ENCODE peak calls at places on chromosomes 2 and 18, in five cellular contexts. H is A549, V is coronary artery, Z is thoracic aorta, L is BE2C. D is an unnamed sample.
A peak's percentile ranks its signal among the peaks of the same experiment; 100 is the strongest.

GRCh38 chr18:58867281-58867961 is 2.7 kb downstream of the ZNF532 start:
- DNase-seq in V (no peak), Z (no peak), L (no peak), H (no peak), D (no peak)

GRCh38 chr2:240333985-240334384 is 101.5 kb upstream of the GPC1 start:
- DNase-seq in L (no peak), H (no peak), V (no peak), Z (no peak), D (no peak)

GRCh38 chr2:127651987-127652550 is 6.1 kb downstream of the GPR17 start:
- DNase-seq in V (no peak), H (no peak), L (peak; percentile 86), Z (no peak), D (no peak)

GRCh38 chr18:63831080-63831788 is 56.0 kb downstream of the SERPINB7 start:
- DNase-seq in Z (no peak), H (no peak), L (no peak), V (no peak), D (peak; percentile 47)

GRCh38 chr2:47594656-47595055 is 188.3 kb upstream of the MSH6 start:
- DNase-seq in Z (no peak), L (no peak), H (no peak), V (no peak), D (no peak)

GRCh38 chr2:237665713-237666143 is 38.3 kb downstream of the LRRFIP1 start:
- DNase-seq in H (no peak), L (no peak), Z (no peak), V (no peak), D (no peak)

GRCh38 chr2:18473241-18473841 is 87.1 kb downstream of the RDH14 start:
- DNase-seq in Z (peak; percentile 11), V (no peak), H (no peak), L (no peak), D (peak; percentile 62)

GRCh38 chr18:75141166-75141565 is 67.8 kb downstream of the PTGR3 start:
- DNase-seq in L (no peak), H (no peak), Z (no peak), V (peak; percentile 21), D (no peak)

GRCh38 chr2:96538487-96539214 is 2.1 kb downstream of the ARID5A start:
- DNase-seq in L (no peak), H (no peak), Z (peak; percentile 87), V (no peak), D (no peak)

GRCh38 chr18:69956655-69957054 is 9.0 kb upstream of the CD226 start:
- DNase-seq in L (no peak), H (no peak), Z (no peak), V (no peak), D (no peak)

GRCh38 chr2:223601932-223602676 is at the start of gene SCG2:
- DNase-seq in L (peak; percentile 89), Z (peak; percentile 25), V (no peak), H (peak; percentile 77), D (peak; percentile 78)

GRCh38 chr2:134137182-134137595 is 116.7 kb upstream of the MGAT5 start:
- DNase-seq in Z (no peak), L (no peak), H (no peak), V (no peak), D (peak; percentile 81)

GRCh38 chr2:215722125-215722524 is 286.3 kb upstream of the FN1 start:
- DNase-seq in V (no peak), H (no peak), Z (no peak), L (no peak), D (no peak)

GRCh38 chr2:122300758-122301157 is 545.3 kb downstream of the TSN start:
- DNase-seq in L (no peak), H (peak; percentile 4), Z (no peak), V (no peak), D (peak; percentile 56)

GRCh38 chr2:27353762-27354596 is 2.6 kb downstream of the GTF3C2 start:
- DNase-seq in H (no peak), V (no peak), Z (no peak), L (no peak), D (no peak)

GRCh38 chr2:111986116-111986900 is 68.8 kb upstream of the TMEM87B start:
- DNase-seq in H (no peak), V (no peak), L (no peak), Z (no peak), D (no peak)

GRCh38 chr2:174342600-174343342 is 8.0 kb downstream of the SP9 start:
- DNase-seq in Z (no peak), V (no peak), L (no peak), H (no peak), D (no peak)

GRCh38 chr2:7706791-7707190 is 789.6 kb downstream of the RNF144A start:
- DNase-seq in L (no peak), Z (no peak), H (no peak), V (no peak), D (peak; percentile 30)

GRCh38 chr2:226215902-226216503 is 583.6 kb downstream of the IRS1 start:
- DNase-seq in H (peak; percentile 66), V (no peak), Z (no peak), L (peak; percentile 48), D (peak; percentile 75)

GRCh38 chr2:9091819-9092218 is 88.3 kb upstream of the MBOAT2 start:
- DNase-seq in V (no peak), Z (no peak), L (no peak), H (no peak), D (no peak)

GRCh38 chr2:231037202-231037730 is at the start of gene C2orf72:
- DNase-seq in Z (no peak), V (no peak), H (no peak), L (peak; percentile 33), D (no peak)

GRCh38 chr2:129320288-129320687 is 659.2 kb upstream of the RAB6C start:
- DNase-seq in Z (no peak), H (no peak), L (no peak), V (no peak), D (no peak)

GRCh38 chr2:232238108-232238507 is 140.4 kb upstream of the ALPP start:
- DNase-seq in L (no peak), Z (no peak), V (no peak), H (peak; percentile 20), D (no peak)

GRCh38 chr18:58091099-58091611 is 47.1 kb downstream of the NEDD4L start:
- DNase-seq in L (no peak), Z (no peak), V (no peak), H (peak; percentile 5), D (peak; percentile 82)

DNA sequence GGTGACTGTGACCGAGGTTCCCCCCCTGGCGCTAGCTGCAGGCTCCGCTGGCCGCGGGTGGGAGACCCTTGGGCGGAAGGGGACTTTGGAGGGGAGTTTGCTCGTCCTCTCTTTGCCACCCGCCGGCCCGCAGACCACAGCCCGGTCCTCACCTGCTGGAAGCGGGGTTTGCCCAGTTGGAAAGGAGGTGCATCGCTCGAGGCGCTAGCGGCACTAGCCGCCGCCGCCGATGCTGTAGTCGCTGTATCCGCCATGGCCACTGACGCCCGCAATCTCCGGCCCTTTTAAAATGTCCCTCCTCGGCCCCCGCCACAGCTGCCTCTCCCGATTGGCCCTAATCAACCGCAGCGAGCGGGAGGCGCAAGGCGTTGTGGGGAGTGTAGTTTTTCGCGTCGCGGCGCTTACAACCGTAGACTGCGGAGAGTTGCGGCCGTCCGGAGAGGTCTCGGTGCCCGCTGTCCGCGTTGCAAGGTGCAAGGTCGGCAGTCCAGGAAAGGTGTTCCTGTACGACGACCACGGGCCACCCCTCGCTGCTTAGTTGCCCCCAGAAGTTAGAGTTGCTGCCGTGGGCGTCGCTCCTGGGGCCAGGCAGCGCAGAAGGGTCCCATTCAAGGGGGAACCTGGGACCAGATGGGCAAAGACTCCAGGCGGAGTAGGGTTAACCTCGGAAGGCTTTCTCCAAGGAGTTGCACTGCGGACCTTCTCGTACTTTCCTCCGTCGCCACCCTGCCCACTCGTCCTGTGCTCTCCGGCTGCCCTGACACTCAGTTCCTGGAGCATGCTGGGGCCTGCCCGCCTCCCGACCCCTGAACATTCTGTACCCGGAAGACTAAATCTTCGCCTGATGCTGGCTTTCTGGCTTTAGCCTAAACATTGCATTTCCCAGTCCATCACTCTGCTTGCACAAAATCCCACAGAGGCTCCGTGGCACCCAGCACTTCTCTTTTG is at the start of gene SFXN5:
- DNase-seq in L (peak; percentile 84), H (peak; percentile 94), Z (peak; percentile 90), V (peak; percentile 97), D (peak; percentile 92)
- TF ChIP-seq CTCF in L (no peak), H (no peak), Z (peak; percentile 40), V (no peak), D (no peak)

GRCh38 chr2:38602732-38603401 is at the start of gene HNRNPLL:
- DNase-seq in V (peak; percentile 99), H (peak; percentile 99), L (peak; percentile 99), Z (peak; percentile 85), D (peak; percentile 98)
- TF ChIP-seq CTCF in V (no peak), H (no peak), L (no peak), Z (no peak), D (no peak)

GRCh38 chr2:58131191-58132011 is 84.8 kb downstream of the VRK2 start:
- DNase-seq in Z (no peak), H (no peak), L (peak; percentile 7), V (no peak), D (no peak)
- TF ChIP-seq CTCF in Z (no peak), H (peak; percentile 67), L (peak; percentile 35), V (no peak), D (peak; percentile 13)

DNA sequence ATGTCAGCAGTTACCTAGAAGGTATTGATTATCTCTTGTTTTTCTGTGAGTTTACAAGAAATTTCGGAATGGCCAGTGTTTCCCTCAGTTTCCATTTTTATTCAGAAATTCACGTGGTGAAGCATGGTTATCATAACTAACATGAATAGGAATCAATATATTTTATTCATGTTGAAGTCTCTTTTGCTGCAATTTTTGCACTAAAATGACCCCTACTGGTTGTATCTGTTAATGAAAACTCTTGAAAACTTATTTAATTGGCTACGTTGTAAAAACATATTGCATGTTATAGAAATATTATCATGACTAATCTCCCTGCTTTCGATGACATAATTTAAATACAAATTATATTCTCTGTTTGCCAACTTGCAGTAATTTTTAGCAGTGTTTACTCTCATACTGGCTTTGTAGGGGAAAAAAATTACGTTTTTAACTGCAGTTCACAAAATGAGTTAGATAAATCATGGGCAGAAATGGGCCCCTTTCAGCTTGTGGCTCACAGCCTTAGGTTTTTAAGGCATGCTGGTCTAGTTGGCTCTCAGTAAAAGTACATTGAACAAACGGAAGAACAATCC is 3.5 kb downstream of the CRIM1 start:
- DNase-seq in H (no peak), Z (no peak), V (no peak), L (no peak), D (peak; percentile 50)
- TF ChIP-seq CTCF in H (peak; percentile 50), Z (peak; percentile 30), V (no peak), L (peak; percentile 13), D (peak; percentile 30)

GRCh38 chr2:31088516-31089195 is 49.6 kb downstream of the GALNT14 start:
- DNase-seq in H (no peak), V (no peak), Z (no peak), L (no peak), D (no peak)

GRCh38 chr2:31087491-31087890 is 50.7 kb downstream of the GALNT14 start:
- DNase-seq in Z (no peak), V (no peak), L (no peak), H (no peak), D (no peak)

GRCh38 chr2:31086585-31086984 is 51.7 kb downstream of the GALNT14 start:
- DNase-seq in Z (no peak), H (no peak), L (no peak), V (no peak), D (no peak)

GRCh38 chr2:31090188-31090587 is 48.1 kb downstream of the GALNT14 start:
- DNase-seq in L (no peak), H (no peak), V (no peak), Z (no peak), D (no peak)

DNA sequence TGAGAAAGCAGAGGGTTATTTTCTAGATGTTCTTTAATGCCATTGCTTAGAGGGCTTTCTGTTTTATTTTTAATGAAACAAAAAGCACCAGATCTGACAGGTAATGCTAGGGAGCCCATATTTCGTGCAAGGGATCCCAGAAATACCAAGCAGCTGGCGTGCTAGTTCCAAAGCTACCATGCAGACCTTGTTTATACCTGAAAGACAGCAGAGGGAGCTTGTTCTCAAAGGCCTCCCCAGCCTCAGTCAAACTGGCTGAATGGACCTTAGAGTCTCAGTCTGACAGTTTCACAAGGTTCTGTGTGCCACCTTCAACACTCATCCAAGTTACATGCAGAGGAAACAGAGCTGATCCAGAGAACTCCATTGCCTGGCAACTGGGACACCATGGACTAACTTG is 48.6 kb downstream of the GALNT14 start:
- DNase-seq in V (no peak), L (no peak), H (no peak), Z (no peak), D (no peak)
- TF ChIP-seq CTCF in V (no peak), L (no peak), H (no peak), Z (no peak), D (no peak)

D was measured in MCF 10A.